ENCODE peak calls at places on chromosomes 5 and 9, in six cellular contexts. P is epithelial cell of prostate; W is left ventricle myocardium inferior; N is GDM1; L is A549; Y is stimulated activated CD4-positive, alpha-beta T cell treated with anti-CD3 and anti-CD28 coated beads, Interleukin-4, amount 100 ng/mL, for 1 hour. Z is an unnamed sample.
A peak's percentile ranks its signal among the peaks of the same experiment; 100 is the strongest.

GRCh38 chr5:139291051-139291450 is 2.5 kb upstream of the MATR3 start:
- DNase-seq in P (no peak), W (no peak), N (no peak), L (no peak), Y (no peak), Z (no peak)

GRCh38 chr9:94586814-94587213 is 6.8 kb downstream of the FBP2 start:
- DNase-seq in P (no peak), W (no peak), N (no peak), L (no peak), Y (no peak), Z (no peak)

GRCh38 chr9:114938687-114939575 is 8.5 kb upstream of the TNFSF8 start:
- DNase-seq in P (no peak), W (no peak), N (no peak), L (no peak), Y (no peak), Z (no peak)

GRCh38 chr5:140311011-140311467 is 8.1 kb upstream of the PFDN1 start:
- DNase-seq in P (no peak), W (no peak), N (no peak), L (no peak), Y (no peak), Z (peak; percentile 35)

GRCh38 chr5:126742425-126742824 is 34.5 kb upstream of the LMNB1 start:
- DNase-seq in P (no peak), W (no peak), N (no peak), L (no peak), Y (no peak), Z (no peak)

GRCh38 chr9:134297581-134297980 is 28.7 kb upstream of the RXRA start:
- DNase-seq in P (no peak), W (peak; percentile 5), N (no peak), L (no peak), Y (no peak), Z (no peak)

GRCh38 chr9:132216861-132217655 is 55.2 kb downstream of the NTNG2 start:
- DNase-seq in P (no peak), W (no peak), N (no peak), L (no peak), Y (no peak), Z (no peak)

GRCh38 chr9:114244570-114244969 is 78.3 kb upstream of the ORM1 start:
- DNase-seq in P (no peak), W (no peak), N (no peak), L (no peak), Y (no peak), Z (no peak)

GRCh38 chr5:31393126-31393525 is 138.8 kb downstream of the DROSHA start:
- DNase-seq in P (no peak), W (no peak), N (no peak), L (no peak), Y (no peak), Z (no peak)

GRCh38 chr5:14580037-14581034 is 1.3 kb upstream of the OTULINL start:
- DNase-seq in P (no peak), W (no peak), N (no peak), L (no peak), Y (no peak), Z (no peak)

GRCh38 chr5:137822158-137822764 is 45.4 kb upstream of the MYOT start:
- DNase-seq in P (no peak), W (no peak), N (no peak), L (peak; percentile 69), Y (no peak), Z (peak; percentile 9)

GRCh38 chr5:51398875-51399635 is 15.8 kb downstream of the ISL1 start:
- DNase-seq in P (no peak), W (no peak), N (no peak), L (no peak), Y (no peak), Z (no peak)

GRCh38 chr9:133161542-133161950 is 2.2 kb downstream of the GBGT1 start:
- DNase-seq in P (no peak), W (no peak), N (no peak), L (no peak), Y (no peak), Z (no peak)

GRCh38 chr9:102499468-102499867 is 495.7 kb upstream of the CYLC2 start:
- DNase-seq in P (no peak), W (no peak), N (no peak), L (no peak), Y (no peak), Z (no peak)

GRCh38 chr9:4762108-4762888 is 21.3 kb upstream of the AK3 start:
- DNase-seq in P (peak; percentile 40), W (peak; percentile 70), N (peak; percentile 42), L (peak; percentile 48), Y (peak; percentile 81), Z (peak; percentile 32)

GRCh38 chr5:39714036-39714698 is 289.4 kb upstream of the DAB2 start:
- DNase-seq in P (peak; percentile 31), W (no peak), N (no peak), L (peak; percentile 27), Y (peak; percentile 9), Z (peak; percentile 28)

GRCh38 chr9:70034292-70034711 is 9.3 kb upstream of the MAMDC2 start:
- DNase-seq in P (no peak), W (no peak), N (no peak), L (no peak), Y (no peak), Z (no peak)

GRCh38 chr9:91680129-91680528 is 256.5 kb upstream of the NFIL3 start:
- DNase-seq in P (no peak), W (no peak), N (no peak), L (no peak), Y (no peak), Z (no peak)

Z was measured in K562.